ENCODE peak calls at places on chromosomes 16 and 17, in six cellular contexts. One of them, this sample, is unnamed.

GRCh38 chr16:14011006-14011405 is 60.1 kb upstream of the MRTFB start:
- DNase-seq in NT2/D1: no peak
- DNase-seq in fibroblast of the aortic adventitia: no peak
- DNase-seq in body of pancreas: no peak
- DNase-seq in NCI-H69: no peak
- DNase-seq in T-helper 2 cell: no peak
- DNase-seq in this sample: no peak

GRCh38 chr17:9032151-9032550 is 10.8 kb downstream of the NTN1 start:
- DNase-seq in T-helper 2 cell: no peak
- DNase-seq in NCI-H69: no peak
- DNase-seq in fibroblast of the aortic adventitia: no peak
- DNase-seq in body of pancreas: no peak
- DNase-seq in NT2/D1: no peak
- DNase-seq in this sample: no peak

GRCh38 chr17:70314506-70314905 is 145.2 kb downstream of the KCNJ2 start:
- DNase-seq in body of pancreas: no peak
- DNase-seq in NT2/D1: no peak
- DNase-seq in T-helper 2 cell: no peak
- DNase-seq in NCI-H69: no peak
- DNase-seq in fibroblast of the aortic adventitia: no peak
- DNase-seq in this sample: no peak

GRCh38 chr17:45940826-45941225 is 46.5 kb downstream of the MAPT start:
- DNase-seq in fibroblast of the aortic adventitia: peak
- DNase-seq in body of pancreas: no peak
- DNase-seq in T-helper 2 cell: no peak
- DNase-seq in NCI-H69: peak
- DNase-seq in NT2/D1: no peak
- DNase-seq in this sample: no peak

GRCh38 chr17:79732804-79733691 is 2.3 kb downstream of the ENPP7 start:
- DNase-seq in fibroblast of the aortic adventitia: no peak
- DNase-seq in body of pancreas: no peak
- DNase-seq in NT2/D1: no peak
- DNase-seq in NCI-H69: no peak
- DNase-seq in T-helper 2 cell: no peak
- DNase-seq in this sample: no peak

GRCh38 chr17:51260960-51261958 is 913 bp downstream of the UTP18 start:
- DNase-seq in NCI-H69: peak
- DNase-seq in NT2/D1: peak
- DNase-seq in body of pancreas: peak
- DNase-seq in fibroblast of the aortic adventitia: no peak
- DNase-seq in T-helper 2 cell: peak
- DNase-seq in this sample: peak

GRCh38 chr16:62545039-62545438 is 508.8 kb upstream of the CDH8 start:
- DNase-seq in fibroblast of the aortic adventitia: no peak
- DNase-seq in NCI-H69: peak
- DNase-seq in NT2/D1: no peak
- DNase-seq in T-helper 2 cell: no peak
- DNase-seq in body of pancreas: no peak
- DNase-seq in this sample: no peak

GRCh38 chr17:35245196-35245486 is 2.3 kb downstream of the SLFN5 start:
- DNase-seq in NT2/D1: no peak
- DNase-seq in NCI-H69: peak
- DNase-seq in fibroblast of the aortic adventitia: peak
- DNase-seq in T-helper 2 cell: no peak
- DNase-seq in body of pancreas: no peak
- DNase-seq in this sample: no peak

GRCh38 chr17:27519550-27519949 is 63.3 kb downstream of the KSR1 start:
- DNase-seq in NCI-H69: no peak
- DNase-seq in fibroblast of the aortic adventitia: no peak
- DNase-seq in body of pancreas: no peak
- DNase-seq in NT2/D1: no peak
- DNase-seq in T-helper 2 cell: no peak
- DNase-seq in this sample: no peak

GRCh38 chr17:13740692-13741091 is 139.0 kb upstream of the HS3ST3A1 start:
- DNase-seq in fibroblast of the aortic adventitia: no peak
- DNase-seq in NT2/D1: no peak
- DNase-seq in NCI-H69: no peak
- DNase-seq in T-helper 2 cell: no peak
- DNase-seq in body of pancreas: no peak
- DNase-seq in this sample: no peak

GRCh38 chr17:76271669-76272540 is 6.8 kb downstream of the UBALD2 start:
- DNase-seq in NT2/D1: no peak
- DNase-seq in NCI-H69: no peak
- DNase-seq in T-helper 2 cell: peak
- DNase-seq in fibroblast of the aortic adventitia: no peak
- DNase-seq in body of pancreas: peak
- DNase-seq in this sample: peak

GRCh38 chr17:68356520-68356919 is 65.2 kb downstream of the ARSG start:
- DNase-seq in fibroblast of the aortic adventitia: no peak
- DNase-seq in NT2/D1: no peak
- DNase-seq in body of pancreas: no peak
- DNase-seq in T-helper 2 cell: peak
- DNase-seq in NCI-H69: no peak
- DNase-seq in this sample: no peak

GRCh38 chr16:82156761-82157654 is 13.0 kb downstream of the MPHOSPH6 start:
- DNase-seq in T-helper 2 cell: no peak
- DNase-seq in NT2/D1: no peak
- DNase-seq in body of pancreas: no peak
- DNase-seq in fibroblast of the aortic adventitia: peak
- DNase-seq in NCI-H69: no peak
- DNase-seq in this sample: no peak

GRCh38 chr17:48037924-48038323 is 327 bp upstream of the COPZ2 start:
- DNase-seq in T-helper 2 cell: no peak
- DNase-seq in fibroblast of the aortic adventitia: no peak
- DNase-seq in body of pancreas: no peak
- DNase-seq in NT2/D1: no peak
- DNase-seq in NCI-H69: peak
- DNase-seq in this sample: peak

GRCh38 chr17:68512967-68513474 is 791 bp downstream of the PRKAR1A start:
- DNase-seq in T-helper 2 cell: no peak
- DNase-seq in fibroblast of the aortic adventitia: peak
- DNase-seq in body of pancreas: peak
- DNase-seq in NT2/D1: peak
- DNase-seq in NCI-H69: peak
- DNase-seq in this sample: no peak

GRCh38 chr17:18117974-18118632 is 9.5 kb downstream of the MYO15A start:
- DNase-seq in NT2/D1: no peak
- DNase-seq in fibroblast of the aortic adventitia: no peak
- DNase-seq in NCI-H69: no peak
- DNase-seq in T-helper 2 cell: no peak
- DNase-seq in body of pancreas: no peak
- DNase-seq in this sample: no peak

GRCh38 chr16:47197536-47198179 is 53.9 kb upstream of the NETO2 start:
- DNase-seq in fibroblast of the aortic adventitia: peak
- DNase-seq in NCI-H69: no peak
- DNase-seq in NT2/D1: no peak
- DNase-seq in T-helper 2 cell: no peak
- DNase-seq in body of pancreas: no peak
- DNase-seq in this sample: no peak